ENCODE peak calls at places on chromosomes 4 and X, in ten cellular contexts. O, U, L, Q, B, I, D, K, J and R are unnamed samples.

GRCh38 chr4:19348746-19349145 is 903.0 kb upstream of the SLIT2 start:
- DNase-seq in O (no peak), U (no peak), L (no peak), Q (no peak), B (no peak), I (no peak), D (no peak), K (no peak), J (no peak), R (no peak)

GRCh38 chr4:98193459-98194105 is 50.3 kb upstream of the STPG2 start:
- DNase-seq in O (no peak), U (no peak), L (peak), Q (no peak), B (no peak), I (no peak), D (no peak), K (no peak), J (no peak), R (no peak)

GRCh38 chr4:86549163-86549788 is 44.8 kb upstream of the PTPN13 start:
- DNase-seq in O (peak), U (no peak), L (no peak), Q (no peak), B (no peak), I (no peak), D (peak), K (no peak), J (no peak), R (no peak)

GRCh38 chrX:34365482-34365881 is 233.4 kb upstream of the FAM47A start:
- DNase-seq in O (no peak), U (no peak), L (peak), Q (no peak), B (no peak), I (no peak), D (peak), K (peak), J (no peak), R (peak)

GRCh38 chr4:74619931-74620702 is 174.2 kb downstream of the BTC start:
- DNase-seq in O (peak), U (no peak), L (peak), Q (no peak), B (no peak), I (no peak), D (peak), K (peak), J (no peak), R (no peak)

GRCh38 chrX:39821709-39822095 is 276.1 kb downstream of the BCOR start:
- DNase-seq in O (no peak), U (no peak), L (no peak), Q (peak), B (no peak), I (no peak), D (no peak), K (no peak), J (no peak), R (no peak)

GRCh38 chrX:110734894-110735541 is 60.6 kb downstream of the CHRDL1 start:
- DNase-seq in O (peak), U (no peak), L (no peak), Q (no peak), B (no peak), I (no peak), D (no peak), K (peak), J (no peak), R (no peak)

GRCh38 chr4:20839957-20840356 is 139.7 kb downstream of the PACRGL start:
- DNase-seq in O (peak), U (no peak), L (peak), Q (no peak), B (no peak), I (no peak), D (peak), K (peak), J (no peak), R (no peak)

GRCh38 chr4:5409980-5410618 is 298.3 kb downstream of the EVC2 start:
- DNase-seq in O (no peak), U (no peak), L (no peak), Q (no peak), B (no peak), I (no peak), D (no peak), K (no peak), J (no peak), R (no peak)

GRCh38 chrX:153776611-153777045 is 4.2 kb upstream of the SRPK3 start:
- DNase-seq in O (no peak), U (no peak), L (peak), Q (no peak), B (no peak), I (no peak), D (no peak), K (no peak), J (no peak), R (no peak)

GRCh38 chr4:166257891-166258290 is 384.9 kb downstream of the TLL1 start:
- DNase-seq in O (no peak), U (no peak), L (peak), Q (no peak), B (no peak), I (no peak), D (no peak), K (no peak), J (no peak), R (no peak)

GRCh38 chr4:11014199-11014598 is 329.6 kb upstream of the CLNK start:
- DNase-seq in O (no peak), U (peak), L (no peak), Q (no peak), B (no peak), I (no peak), D (no peak), K (no peak), J (no peak), R (no peak)

GRCh38 chr4:80611366-80611765 is 275.8 kb downstream of the CFAP299 start:
- DNase-seq in O (no peak), U (no peak), L (no peak), Q (no peak), B (no peak), I (no peak), D (no peak), K (no peak), J (no peak), R (no peak)

GRCh38 chr4:22634541-22635181 is 58.1 kb upstream of the GBA3 start:
- DNase-seq in O (no peak), U (no peak), L (no peak), Q (no peak), B (no peak), I (no peak), D (no peak), K (peak), J (no peak), R (no peak)

GRCh38 chr4:59553063-59553738 is 1646.9 kb upstream of the ADGRL3 start:
- DNase-seq in O (peak), U (no peak), L (peak), Q (no peak), B (no peak), I (no peak), D (peak), K (peak), J (no peak), R (no peak)

GRCh38 chrX:142994988-142995387 is 30.7 kb upstream of the SPANXN4 start:
- DNase-seq in O (no peak), U (no peak), L (no peak), Q (no peak), B (no peak), I (no peak), D (no peak), K (no peak), J (no peak), R (no peak)

GRCh38 chr4:74440356-74440755 is 4.6 kb upstream of the AREG start:
- DNase-seq in O (no peak), U (no peak), L (no peak), Q (no peak), B (no peak), I (no peak), D (no peak), K (no peak), J (no peak), R (no peak)

GRCh38 chr4:106162278-106162677 is 153.7 kb downstream of the TBCK start:
- DNase-seq in O (no peak), U (no peak), L (no peak), Q (no peak), B (no peak), I (no peak), D (no peak), K (no peak), J (no peak), R (no peak)

GRCh38 chrX:103688949-103689348 is 2.5 kb upstream of the MORF4L2 start:
- DNase-seq in O (peak), U (no peak), L (peak), Q (no peak), B (no peak), I (peak), D (peak), K (peak), J (no peak), R (no peak)

GRCh38 chr4:61200195-61200990 is at the start of gene ADGRL3:
- DNase-seq in O (peak), U (no peak), L (no peak), Q (peak), B (peak), I (no peak), D (no peak), K (peak), J (no peak), R (peak)
- H3K27ac ChIP-seq in O (no peak), U (peak), L (no peak), Q (no peak), B (peak), I (no peak), D (no peak), K (no peak), J (no peak), R (peak)

DNA sequence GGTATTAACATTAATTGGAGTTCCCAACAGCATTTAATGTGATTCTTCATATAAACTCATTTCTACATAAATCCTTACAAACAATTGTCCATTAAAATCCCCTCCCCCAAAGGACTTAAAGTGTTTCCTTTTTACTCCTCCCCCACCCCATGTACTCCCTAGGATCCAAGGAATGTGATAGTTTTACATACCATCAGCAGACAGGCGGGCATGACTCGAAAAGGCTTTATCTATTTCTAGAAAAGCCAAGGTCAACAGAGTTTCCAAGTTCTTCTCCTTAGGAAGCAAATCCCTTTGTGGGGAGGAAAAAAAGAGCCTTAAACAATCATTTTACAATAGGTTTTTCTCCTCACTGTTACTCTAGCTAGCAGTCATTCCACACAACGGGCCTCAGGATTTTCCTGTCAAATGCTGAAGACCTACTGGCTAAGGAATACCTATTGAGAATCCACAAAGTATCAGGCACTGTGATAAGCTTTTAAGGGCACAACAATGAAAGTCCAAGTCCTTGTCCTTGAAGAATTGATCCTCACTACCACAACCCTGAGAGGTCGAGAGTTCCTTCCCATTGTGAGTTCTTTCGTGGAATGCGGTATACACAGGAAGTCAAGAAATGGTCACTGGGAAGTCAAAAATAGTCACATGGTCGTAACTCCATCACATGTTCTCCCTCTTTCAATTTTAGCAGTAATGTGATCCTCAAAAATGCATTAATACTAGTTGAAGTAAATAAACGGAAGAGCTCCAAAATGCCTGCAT is 7.2 kb downstream of the PPM1K start:
- DNase-seq in O (no peak), U (peak), L (no peak), Q (no peak), B (no peak), I (no peak), D (no peak), K (no peak), J (no peak), R (no peak)
- H3K27ac ChIP-seq in O (no peak), U (no peak), L (no peak), Q (no peak), B (peak), I (no peak), D (no peak), K (no peak), J (no peak), R (no peak)

DNA sequence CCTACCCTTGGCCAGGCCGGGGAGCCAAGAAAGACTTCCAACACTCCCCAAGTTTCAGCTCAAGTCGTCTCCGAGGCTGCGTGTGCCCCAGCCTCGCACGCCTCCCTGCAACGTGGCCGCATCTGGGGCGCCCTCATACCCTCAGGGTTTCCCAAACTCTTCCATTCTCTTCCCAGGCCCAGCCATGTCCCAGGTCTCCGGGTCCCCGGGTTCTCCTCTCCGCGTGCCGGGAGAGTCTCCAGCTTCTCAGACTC is 312 bp upstream of the STK26 start:
- DNase-seq in O (no peak), U (no peak), L (no peak), Q (no peak), B (no peak), I (no peak), D (no peak), K (no peak), J (no peak), R (peak)
- H3K27ac ChIP-seq in O (no peak), U (peak), L (peak), Q (no peak), B (no peak), I (peak), D (peak), K (peak), J (peak), R (no peak)

GRCh38 chr4:68673143-68673542 is 2.7 kb upstream of the UGT2B15 start:
- DNase-seq in O (no peak), U (no peak), L (no peak), Q (no peak), B (no peak), I (no peak), D (no peak), K (no peak), J (no peak), R (no peak)
- H3K27ac ChIP-seq in O (no peak), U (no peak), L (no peak), Q (no peak), B (no peak), I (no peak), D (no peak), K (no peak), J (no peak), R (no peak)

GRCh38 chrX:11431833-11432232 is 138.6 kb downstream of the AMELX start:
- DNase-seq in O (no peak), U (no peak), L (no peak), Q (no peak), B (no peak), I (no peak), D (no peak), K (no peak), J (no peak), R (no peak)
- H3K27ac ChIP-seq in O (no peak), U (no peak), L (no peak), Q (no peak), B (no peak), I (no peak), D (no peak), K (no peak), J (no peak), R (no peak)

GRCh38 chr4:156939151-156939550 is 32.4 kb downstream of the PDGFC start:
- DNase-seq in O (no peak), U (no peak), L (no peak), Q (no peak), B (no peak), I (no peak), D (no peak), K (no peak), J (no peak), R (no peak)

GRCh38 chr4:156945532-156945931 is 26.1 kb downstream of the PDGFC start:
- DNase-seq in O (peak), U (no peak), L (no peak), Q (no peak), B (no peak), I (no peak), D (no peak), K (no peak), J (no peak), R (no peak)

GRCh38 chr4:156939801-156940200 is 31.8 kb downstream of the PDGFC start:
- DNase-seq in O (no peak), U (no peak), L (no peak), Q (no peak), B (no peak), I (no peak), D (no peak), K (no peak), J (no peak), R (no peak)

GRCh38 chr4:156942991-156943390 is 28.6 kb downstream of the PDGFC start:
- DNase-seq in O (no peak), U (no peak), L (no peak), Q (no peak), B (no peak), I (no peak), D (no peak), K (no peak), J (no peak), R (no peak)

GRCh38 chr4:156941940-156942548 is 29.6 kb downstream of the PDGFC start:
- DNase-seq in O (peak), U (no peak), L (peak), Q (peak), B (peak), I (no peak), D (peak), K (peak), J (no peak), R (no peak)
- H3K27ac ChIP-seq in O (peak), U (peak), L (peak), Q (peak), B (peak), I (no peak), D (peak), K (peak), J (no peak), R (no peak)

DNA sequence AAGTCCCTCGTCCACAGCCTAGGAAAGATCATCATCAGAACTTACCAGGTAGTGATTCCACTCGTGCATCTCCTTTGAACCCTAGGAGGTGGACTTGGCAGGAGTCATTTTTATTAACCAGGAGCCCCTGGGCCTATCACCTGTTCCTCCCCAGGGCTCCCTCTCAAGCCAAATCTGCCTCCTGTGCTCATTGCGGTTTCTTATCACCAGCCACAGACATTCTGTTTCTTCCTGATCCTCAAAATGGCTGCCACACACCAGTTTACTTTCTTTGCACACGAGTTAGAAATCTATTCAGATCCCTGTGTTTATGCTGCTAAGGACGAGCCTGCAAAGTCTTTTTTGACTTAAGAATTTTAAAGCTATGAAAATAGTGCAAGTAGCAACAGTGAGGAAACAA is 354.5 kb upstream of the BOD1L1 start:
- DNase-seq in O (no peak), U (no peak), L (no peak), Q (no peak), B (no peak), I (no peak), D (no peak), K (no peak), J (no peak), R (no peak)
- H3K27ac ChIP-seq in O (no peak), U (no peak), L (peak), Q (no peak), B (no peak), I (no peak), D (no peak), K (no peak), J (no peak), R (no peak)

GRCh38 chr4:145177511-145177905 is 2.9 kb downstream of the OTUD4 start:
- DNase-seq in O (peak), U (no peak), L (no peak), Q (no peak), B (no peak), I (no peak), D (no peak), K (peak), J (no peak), R (no peak)

GRCh38 chr4:145180298-145181090 is at the start of gene OTUD4:
- DNase-seq in O (peak), U (peak), L (peak), Q (peak), B (peak), I (peak), D (peak), K (peak), J (peak), R (peak)

GRCh38 chr4:145177906-145178538 is 2.4 kb downstream of the OTUD4 start:
- DNase-seq in O (peak), U (no peak), L (peak), Q (no peak), B (no peak), I (peak), D (no peak), K (peak), J (no peak), R (no peak)

GRCh38 chr4:145179201-145179860 is 1.1 kb downstream of the OTUD4 start:
- DNase-seq in O (peak), U (no peak), L (peak), Q (peak), B (peak), I (peak), D (peak), K (peak), J (peak), R (peak)

DNA sequence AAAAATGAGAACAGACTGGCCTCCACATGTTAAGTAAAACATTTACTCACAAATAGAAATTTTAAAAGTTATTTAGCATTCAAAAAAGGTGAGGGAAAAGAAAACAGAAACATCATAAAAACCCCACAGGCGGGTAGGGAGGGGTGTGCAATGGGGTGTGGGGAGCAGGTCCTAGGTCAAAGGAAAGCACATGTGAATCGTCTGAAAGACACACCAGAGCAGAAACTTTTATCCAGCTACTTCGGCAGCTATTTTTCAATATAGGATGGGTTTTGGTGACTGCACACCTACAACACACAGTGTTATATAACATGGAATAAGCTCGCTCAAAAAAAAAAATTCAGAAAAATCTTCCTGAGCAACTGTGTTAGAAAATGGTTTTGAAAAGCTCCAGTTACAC is 1.6 kb downstream of the OTUD4 start:
- DNase-seq in O (peak), U (no peak), L (no peak), Q (no peak), B (no peak), I (peak), D (no peak), K (no peak), J (no peak), R (no peak)
- H3K27ac ChIP-seq in O (peak), U (peak), L (peak), Q (peak), B (peak), I (peak), D (peak), K (peak), J (peak), R (peak)

GRCh38 chr4:16550488-16550980 is 324.3 kb upstream of the TAPT1 start:
- DNase-seq in O (no peak), U (peak), L (no peak), Q (no peak), B (no peak), I (no peak), D (no peak), K (no peak), J (no peak), R (no peak)
- H3K27ac ChIP-seq in O (no peak), U (no peak), L (no peak), Q (no peak), B (no peak), I (no peak), D (no peak), K (no peak), J (no peak), R (no peak)